ENCODE peak calls at places on chromosomes 5 and 9, in nine cellular contexts. U, Z, I, R, H, G, C, V and K are unnamed samples.

GRCh38 chr9:71858812-71859211 is 52.2 kb downstream of the ABHD17B start:
- DNase-seq in V (no peak), Z (no peak), H (no peak), R (no peak), G (no peak), I (no peak), C (no peak), U (no peak), K (peak)

GRCh38 chr5:106019271-106019670 is 1651.5 kb downstream of the EFNA5 start:
- DNase-seq in C (peak), H (no peak), U (no peak), R (no peak), I (no peak), Z (no peak), V (no peak), G (no peak), K (no peak)

GRCh38 chr9:90991953-90992352 is 190.3 kb downstream of the SYK start:
- DNase-seq in V (no peak), C (peak), G (no peak), Z (no peak), U (peak), I (no peak), H (no peak), R (no peak), K (no peak)

GRCh38 chr5:118698774-118699173 is 289.6 kb downstream of the DTWD2 start:
- DNase-seq in G (no peak), Z (no peak), V (no peak), I (no peak), H (no peak), U (no peak), C (no peak), R (no peak), K (no peak)

GRCh38 chr5:120394259-120394658 is 69.8 kb upstream of the PRR16 start:
- DNase-seq in R (no peak), C (no peak), V (no peak), H (no peak), U (no peak), Z (no peak), G (no peak), I (no peak), K (no peak)

GRCh38 chr5:150272531-150272930 is 17.0 kb downstream of the CAMK2A start:
- DNase-seq in C (peak), R (no peak), Z (no peak), V (no peak), U (peak), H (no peak), G (peak), I (no peak), K (peak)

GRCh38 chr9:98075332-98075805 is 18.8 kb downstream of the NANS start:
- DNase-seq in I (no peak), H (peak), C (peak), Z (peak), U (peak), G (peak), R (peak), V (no peak), K (no peak)

GRCh38 chr5:35938518-35939227 is at the start of gene CAPSL:
- DNase-seq in H (no peak), C (peak), U (peak), G (peak), V (no peak), Z (no peak), I (no peak), R (no peak), K (peak)

GRCh38 chr5:151086192-151086869 is 5.5 kb upstream of the TNIP1 start:
- DNase-seq in C (no peak), Z (no peak), V (no peak), H (no peak), R (no peak), I (no peak), U (no peak), G (no peak), K (no peak)

GRCh38 chr9:134604834-134605233 is 36.8 kb upstream of the COL5A1 start:
- DNase-seq in I (no peak), C (no peak), Z (peak), V (no peak), G (no peak), R (no peak), U (no peak), H (no peak), K (no peak)

GRCh38 chr9:132026932-132027585 is 52.6 kb downstream of the MED27 start:
- DNase-seq in V (no peak), Z (no peak), I (no peak), G (no peak), H (no peak), C (peak), R (no peak), U (peak), K (no peak)

GRCh38 chr9:126459126-126459525 is 132.5 kb downstream of the MVB12B start:
- DNase-seq in R (no peak), V (no peak), I (no peak), U (no peak), C (no peak), G (no peak), Z (no peak), H (no peak), K (no peak)

GRCh38 chr5:150035139-150035893 is 34.8 kb downstream of the HMGXB3 start:
- DNase-seq in I (no peak), C (no peak), Z (no peak), H (peak), G (no peak), R (no peak), U (no peak), V (no peak), K (peak)

GRCh38 chr9:34570422-34571179 is 18.9 kb downstream of the CNTFR start:
- DNase-seq in V (no peak), H (no peak), C (no peak), Z (no peak), R (no peak), U (no peak), G (no peak), I (no peak), K (no peak)

GRCh38 chr5:1329111-1329579 is 15.8 kb downstream of the CLPTM1L start:
- DNase-seq in I (no peak), G (no peak), U (no peak), Z (no peak), R (no peak), C (no peak), H (no peak), V (no peak), K (no peak)

GRCh38 chr5:56175465-56175864 is 57.7 kb downstream of the ANKRD55 start:
- DNase-seq in H (no peak), Z (no peak), I (no peak), C (peak), R (no peak), G (peak), V (no peak), U (peak), K (no peak)

GRCh38 chr5:140607031-140607430 is 25.9 kb downstream of the CD14 start:
- DNase-seq in V (no peak), G (peak), U (peak), I (no peak), H (peak), R (no peak), Z (no peak), C (no peak), K (no peak)

GRCh38 chr5:107499237-107499636 is 171.5 kb downstream of the EFNA5 start:
- DNase-seq in R (no peak), V (no peak), H (no peak), U (no peak), I (no peak), G (no peak), Z (no peak), C (no peak), K (no peak)

GRCh38 chr5:67160985-67161384 is 35.6 kb downstream of the CD180 start:
- DNase-seq in V (no peak), C (peak), I (no peak), R (no peak), G (no peak), U (peak), H (no peak), Z (peak), K (no peak)

GRCh38 chr9:114089206-114089840 is 9.8 kb downstream of the KIF12 start:
- DNase-seq in U (no peak), V (no peak), H (no peak), R (no peak), Z (no peak), I (no peak), C (no peak), G (no peak), K (no peak)

GRCh38 chr5:43007246-43007910 is 32.7 kb downstream of the ANXA2R start:
- DNase-seq in R (peak), U (peak), C (peak), V (peak), I (peak), G (peak), H (peak), Z (peak), K (peak)

GRCh38 chr5:181211208-181211607 is 6.2 kb upstream of the TRIM7 start:
- DNase-seq in I (no peak), H (no peak), V (no peak), C (no peak), R (no peak), U (no peak), G (no peak), Z (no peak), K (no peak)

GRCh38 chr9:14692918-14693861 is at the start of gene ZDHHC21:
- DNase-seq in C (peak), H (peak), V (peak), G (peak), U (peak), Z (peak), I (peak), R (no peak), K (peak)

GRCh38 chr5:147216552-147217154 is 18.2 kb upstream of the STK32A start:
- DNase-seq in Z (peak), C (peak), G (no peak), I (no peak), H (no peak), V (no peak), U (peak), R (no peak), K (peak)

GRCh38 chr5:156800982-156801381 is 49.1 kb upstream of the PPP1R2B start:
- DNase-seq in C (no peak), G (peak), Z (no peak), R (no peak), U (no peak), H (no peak), I (no peak), V (no peak), K (no peak)

GRCh38 chr5:179201986-179202385 is 141.8 kb downstream of the ZNF354C start:
- DNase-seq in G (no peak), V (no peak), H (no peak), Z (no peak), R (no peak), U (no peak), C (no peak), I (no peak), K (no peak)

GRCh38 chr9:8420416-8420815 is 620.8 kb upstream of the DMAC1 start:
- DNase-seq in C (no peak), U (no peak), H (no peak), R (no peak), G (no peak), I (no peak), Z (no peak), V (no peak), K (no peak)

GRCh38 chr9:9389904-9390303 is 1222.9 kb downstream of the PTPRD start:
- DNase-seq in G (no peak), I (no peak), C (no peak), R (no peak), H (no peak), V (no peak), Z (no peak), U (no peak), K (no peak)

GRCh38 chr9:135218331-135219225 is 131.1 kb downstream of the OLFM1 start:
- DNase-seq in Z (no peak), U (no peak), C (no peak), R (no peak), H (no peak), V (no peak), G (no peak), I (no peak), K (no peak)